ENCODE peak calls at places on chromosomes 11 and 22, in five cellular contexts. P is fibroblast of the aortic adventitia, I is heart left ventricle, B is endodermal cell, A is HCT116. N is an unnamed sample.

GRCh38 chr11:86519064-86519911 is 144.6 kb downstream of the CCDC81 start:
- DNase-seq in P (peak), I (peak), B (no peak), A (no peak), N (no peak)

GRCh38 chr11:115170133-115170815 is 333.9 kb downstream of the CADM1 start:
- DNase-seq in P (peak), I (no peak), B (peak), A (no peak), N (peak)

GRCh38 chr11:62353841-62354240 is 16.6 kb downstream of the ASRGL1 start:
- DNase-seq in P (no peak), I (no peak), B (no peak), A (no peak), N (peak)

GRCh38 chr11:3995307-3995706 is 99.3 kb upstream of the RRM1 start:
- DNase-seq in P (no peak), I (no peak), B (no peak), A (no peak), N (no peak)

GRCh38 chr11:112247198-112247597 is 13.5 kb downstream of the PLET1 start:
- DNase-seq in P (peak), I (no peak), B (no peak), A (no peak), N (peak)

GRCh38 chr22:22770280-22770871 is 117.2 kb upstream of the IGLL5 start:
- DNase-seq in P (peak), I (no peak), B (peak), A (no peak), N (peak)

GRCh38 chr11:64842851-64843841 is 1.3 kb downstream of the CDC42BPG start:
- DNase-seq in P (no peak), I (no peak), B (peak), A (no peak), N (peak)

GRCh38 chr22:39665229-39665628 is 94.7 kb downstream of the CACNA1I start:
- DNase-seq in P (no peak), I (no peak), B (no peak), A (no peak), N (no peak)

GRCh38 chr11:17500673-17501072 is 24.0 kb upstream of the ABCC8 start:
- DNase-seq in P (no peak), I (no peak), B (no peak), A (no peak), N (no peak)

GRCh38 chr22:50696799-50697561 is 24.4 kb downstream of the SHANK3 start:
- DNase-seq in P (no peak), I (no peak), B (peak), A (no peak), N (peak)
- TF ChIP-seq CTCF in P (peak), I (peak), B (peak), A (no peak), N (peak)

GRCh38 chr11:67367014-67367835 is 6.2 kb downstream of the CLCF1 start:
- DNase-seq in P (no peak), I (no peak), B (no peak), A (no peak), N (peak)
- H3K4me3 ChIP-seq in P (peak), I (no peak), B (no peak), A (no peak), N (no peak)

GRCh38 chr11:130068986-130069683 is 559 bp upstream of the APLP2 start:
- DNase-seq in P (peak), I (peak), B (peak), A (peak), N (peak)

GRCh38 chr11:130071211-130071712 is 1.6 kb downstream of the APLP2 start:
- DNase-seq in P (peak), I (no peak), B (no peak), A (no peak), N (peak)

GRCh38 chr11:130070829-130071205 is 1.1 kb downstream of the APLP2 start:
- DNase-seq in P (peak), I (peak), B (peak), A (no peak), N (no peak)

GRCh38 chr11:130069684-130070108 is at the start of gene APLP2:
- DNase-seq in P (peak), I (peak), B (peak), A (peak), N (peak)

DNA sequence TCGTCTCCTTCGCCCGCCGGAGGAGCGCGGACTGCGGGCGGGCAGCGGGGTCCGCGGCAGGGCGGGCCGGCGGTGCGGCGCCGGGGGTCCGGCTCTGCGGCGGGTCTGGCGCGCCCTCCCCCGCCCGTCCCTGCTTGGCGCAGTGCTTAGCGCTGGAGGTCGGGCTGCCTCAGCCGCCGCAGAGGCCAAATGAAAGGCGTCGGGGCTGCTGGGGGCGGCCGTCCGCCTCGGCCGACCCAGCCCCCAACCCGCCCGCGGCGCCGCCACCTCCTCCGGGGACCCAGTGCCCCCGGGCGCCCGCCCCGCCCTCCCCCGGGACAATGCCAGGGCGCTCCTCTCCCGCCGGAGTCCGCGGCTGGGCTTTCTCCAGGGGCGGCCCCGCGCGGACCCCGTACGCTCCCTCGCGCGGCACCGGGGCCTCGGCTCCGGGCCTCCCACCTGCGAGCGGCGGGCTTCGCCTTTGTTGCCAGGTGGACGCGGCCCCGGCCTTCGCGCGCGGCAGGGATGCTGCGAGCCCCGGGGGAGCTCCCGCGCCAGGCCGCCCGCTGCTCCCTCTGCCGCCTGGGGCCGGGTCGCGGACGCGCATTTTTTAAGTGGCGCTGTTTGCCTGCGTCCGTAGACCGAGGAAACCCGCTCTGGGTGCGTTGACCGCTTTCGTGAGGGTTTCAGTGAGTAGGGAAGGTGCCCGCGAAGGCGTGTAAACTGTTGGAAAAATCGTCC is 575 bp downstream of the APLP2 start:
- DNase-seq in P (peak), I (peak), B (no peak), A (no peak), N (peak)
- TF ChIP-seq CTCF in P (peak), I (no peak), B (no peak), A (no peak), N (no peak)

DNA sequence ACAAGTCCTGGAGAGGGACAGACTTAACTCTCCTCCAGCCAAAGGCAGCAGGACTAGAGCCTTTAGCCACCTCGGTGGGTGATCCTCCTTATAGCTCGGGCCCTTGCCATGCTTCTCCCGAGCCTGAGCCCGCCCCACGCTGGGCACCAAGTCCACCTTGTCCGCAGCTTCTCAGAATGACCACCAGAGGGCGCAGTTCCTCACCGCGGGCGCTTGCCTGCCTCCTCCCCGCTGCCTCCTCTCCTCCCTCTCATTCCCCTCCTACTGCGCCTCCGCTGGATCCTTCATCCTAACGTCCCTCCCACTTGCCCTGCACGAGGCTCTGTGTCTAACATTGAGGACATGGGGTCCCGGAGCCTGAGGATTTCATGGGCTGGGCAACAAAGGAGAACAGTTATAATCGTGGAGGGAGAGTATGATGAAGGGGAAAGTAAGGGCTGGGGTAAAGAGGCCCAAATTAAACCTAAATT is 11.3 kb upstream of the MOGAT2 start:
- DNase-seq in P (peak), I (peak), B (peak), A (peak), N (peak)
- H3K4me3 ChIP-seq in P (peak), I (no peak), B (no peak), A (no peak), N (no peak)

N was measured in epithelial cell of esophagus.